ENCODE peak calls at places on chromosomes 11 and 22, in ten cellular contexts. One of them, this sample, is unnamed.

GRCh38 chr22:35627267-35628041 is 10.3 kb upstream of the MB start:
- DNase-seq in ELR: peak; percentile 93
- DNase-seq in NCI-H1048: no peak
- DNase-seq in putamen: no peak
- DNase-seq in PC-9: peak; percentile 94
- DNase-seq in HFFc6: peak; percentile 82
- DNase-seq in naive B cell: no peak
- DNase-seq in IMR-90: peak; percentile 90
- DNase-seq in epithelial cell of esophagus: peak; percentile 83
- DNase-seq in NCI-H2081 treated with DMSO at 0.1 percent for 48 hours: peak; percentile 12
- DNase-seq in this sample: peak; percentile 57

GRCh38 chr11:58165504-58166106 is 23.3 kb upstream of the OR9Q2 start:
- DNase-seq in ELR: no peak
- DNase-seq in NCI-H1048: no peak
- DNase-seq in putamen: no peak
- DNase-seq in PC-9: no peak
- DNase-seq in HFFc6: no peak
- DNase-seq in naive B cell: no peak
- DNase-seq in IMR-90: no peak
- DNase-seq in epithelial cell of esophagus: no peak
- DNase-seq in NCI-H2081 treated with DMSO at 0.1 percent for 48 hours: no peak
- DNase-seq in this sample: no peak

GRCh38 chr11:44403587-44404322 is 93.8 kb upstream of the ALX4 start:
- DNase-seq in ELR: no peak
- DNase-seq in NCI-H1048: no peak
- DNase-seq in putamen: no peak
- DNase-seq in PC-9: no peak
- DNase-seq in HFFc6: no peak
- DNase-seq in naive B cell: no peak
- DNase-seq in IMR-90: no peak
- DNase-seq in epithelial cell of esophagus: no peak
- DNase-seq in NCI-H2081 treated with DMSO at 0.1 percent for 48 hours: no peak
- DNase-seq in this sample: no peak

GRCh38 chr22:30931541-30932300 is 36.9 kb downstream of the MORC2 start:
- DNase-seq in ELR: no peak
- DNase-seq in NCI-H1048: no peak
- DNase-seq in putamen: peak; percentile 29
- DNase-seq in PC-9: no peak
- DNase-seq in HFFc6: no peak
- DNase-seq in naive B cell: no peak
- DNase-seq in IMR-90: no peak
- DNase-seq in epithelial cell of esophagus: no peak
- DNase-seq in NCI-H2081 treated with DMSO at 0.1 percent for 48 hours: no peak
- DNase-seq in this sample: no peak

GRCh38 chr11:108916290-108916689 is 251.4 kb downstream of the DDX10 start:
- DNase-seq in ELR: peak; percentile 76
- DNase-seq in NCI-H1048: no peak
- DNase-seq in putamen: no peak
- DNase-seq in PC-9: no peak
- DNase-seq in HFFc6: no peak
- DNase-seq in naive B cell: no peak
- DNase-seq in IMR-90: peak; percentile 59
- DNase-seq in epithelial cell of esophagus: peak; percentile 15
- DNase-seq in NCI-H2081 treated with DMSO at 0.1 percent for 48 hours: no peak
- DNase-seq in this sample: no peak

GRCh38 chr22:22110548-22111266 is 128.1 kb upstream of the TOP3B start:
- DNase-seq in ELR: peak; percentile 82
- DNase-seq in NCI-H1048: no peak
- DNase-seq in putamen: peak; percentile 45
- DNase-seq in PC-9: peak; percentile 27
- DNase-seq in HFFc6: peak; percentile 68
- DNase-seq in naive B cell: peak; percentile 94
- DNase-seq in IMR-90: peak; percentile 78
- DNase-seq in epithelial cell of esophagus: peak; percentile 93
- DNase-seq in NCI-H2081 treated with DMSO at 0.1 percent for 48 hours: no peak
- DNase-seq in this sample: peak; percentile 26

GRCh38 chr22:19527861-19528417 is 3.7 kb upstream of the CLDN5 start:
- DNase-seq in ELR: peak; percentile 79
- DNase-seq in NCI-H1048: no peak
- DNase-seq in putamen: no peak
- DNase-seq in PC-9: no peak
- DNase-seq in HFFc6: peak; percentile 36
- DNase-seq in naive B cell: no peak
- DNase-seq in IMR-90: peak; percentile 38
- DNase-seq in epithelial cell of esophagus: peak; percentile 54
- DNase-seq in NCI-H2081 treated with DMSO at 0.1 percent for 48 hours: no peak
- DNase-seq in this sample: no peak

GRCh38 chr11:73521621-73522020 is 76.3 kb downstream of the FAM168A start:
- DNase-seq in ELR: peak; percentile 53
- DNase-seq in NCI-H1048: no peak
- DNase-seq in putamen: no peak
- DNase-seq in PC-9: no peak
- DNase-seq in HFFc6: peak; percentile 11
- DNase-seq in naive B cell: no peak
- DNase-seq in IMR-90: peak; percentile 54
- DNase-seq in epithelial cell of esophagus: no peak
- DNase-seq in NCI-H2081 treated with DMSO at 0.1 percent for 48 hours: no peak
- DNase-seq in this sample: no peak

GRCh38 chr11:122085264-122085663 is 30.8 kb downstream of the BLID start:
- DNase-seq in ELR: peak; percentile 92
- DNase-seq in NCI-H1048: no peak
- DNase-seq in putamen: no peak
- DNase-seq in PC-9: no peak
- DNase-seq in HFFc6: peak; percentile 92
- DNase-seq in naive B cell: no peak
- DNase-seq in IMR-90: peak; percentile 95
- DNase-seq in epithelial cell of esophagus: peak; percentile 37
- DNase-seq in NCI-H2081 treated with DMSO at 0.1 percent for 48 hours: no peak
- DNase-seq in this sample: no peak

GRCh38 chr11:86456075-86456939 is 81.6 kb downstream of the CCDC81 start:
- DNase-seq in ELR: peak; percentile 88
- DNase-seq in NCI-H1048: peak; percentile 77
- DNase-seq in putamen: peak; percentile 76
- DNase-seq in PC-9: peak; percentile 78
- DNase-seq in HFFc6: peak; percentile 72
- DNase-seq in naive B cell: peak; percentile 32
- DNase-seq in IMR-90: peak; percentile 80
- DNase-seq in epithelial cell of esophagus: peak; percentile 80
- DNase-seq in NCI-H2081 treated with DMSO at 0.1 percent for 48 hours: peak; percentile 2
- DNase-seq in this sample: peak; percentile 92

GRCh38 chr11:134711563-134711962 is 299.5 kb upstream of the B3GAT1 start:
- DNase-seq in ELR: no peak
- DNase-seq in NCI-H1048: no peak
- DNase-seq in putamen: no peak
- DNase-seq in PC-9: no peak
- DNase-seq in HFFc6: no peak
- DNase-seq in naive B cell: no peak
- DNase-seq in IMR-90: no peak
- DNase-seq in epithelial cell of esophagus: no peak
- DNase-seq in NCI-H2081 treated with DMSO at 0.1 percent for 48 hours: no peak
- DNase-seq in this sample: no peak

GRCh38 chr22:24693359-24693758 is 81.2 kb downstream of the PIWIL3 start:
- DNase-seq in ELR: peak; percentile 67
- DNase-seq in NCI-H1048: no peak
- DNase-seq in putamen: no peak
- DNase-seq in PC-9: no peak
- DNase-seq in HFFc6: no peak
- DNase-seq in naive B cell: no peak
- DNase-seq in IMR-90: peak; percentile 62
- DNase-seq in epithelial cell of esophagus: no peak
- DNase-seq in NCI-H2081 treated with DMSO at 0.1 percent for 48 hours: no peak
- DNase-seq in this sample: no peak

GRCh38 chr11:96102664-96103068 is 178.8 kb upstream of the MTMR2 start:
- DNase-seq in ELR: peak; percentile 77
- DNase-seq in NCI-H1048: no peak
- DNase-seq in putamen: no peak
- DNase-seq in PC-9: no peak
- DNase-seq in HFFc6: peak; percentile 58
- DNase-seq in naive B cell: no peak
- DNase-seq in IMR-90: peak; percentile 68
- DNase-seq in epithelial cell of esophagus: no peak
- DNase-seq in NCI-H2081 treated with DMSO at 0.1 percent for 48 hours: no peak
- DNase-seq in this sample: no peak

GRCh38 chr11:17722000-17722643 is 2.8 kb downstream of the MYOD1 start:
- DNase-seq in ELR: peak; percentile 65
- DNase-seq in NCI-H1048: no peak
- DNase-seq in putamen: no peak
- DNase-seq in PC-9: no peak
- DNase-seq in HFFc6: peak; percentile 11
- DNase-seq in naive B cell: no peak
- DNase-seq in IMR-90: peak; percentile 11
- DNase-seq in epithelial cell of esophagus: peak; percentile 37
- DNase-seq in NCI-H2081 treated with DMSO at 0.1 percent for 48 hours: no peak
- DNase-seq in this sample: no peak

GRCh38 chr11:36996795-36997194 is 398.8 kb upstream of the RAG2 start:
- DNase-seq in ELR: no peak
- DNase-seq in NCI-H1048: no peak
- DNase-seq in putamen: peak; percentile 3
- DNase-seq in PC-9: no peak
- DNase-seq in HFFc6: no peak
- DNase-seq in naive B cell: no peak
- DNase-seq in IMR-90: no peak
- DNase-seq in epithelial cell of esophagus: no peak
- DNase-seq in NCI-H2081 treated with DMSO at 0.1 percent for 48 hours: no peak
- DNase-seq in this sample: no peak

GRCh38 chr11:103953797-103954495 is 82.5 kb upstream of the DDI1 start:
- DNase-seq in ELR: no peak
- DNase-seq in NCI-H1048: no peak
- DNase-seq in putamen: no peak
- DNase-seq in PC-9: no peak
- DNase-seq in HFFc6: no peak
- DNase-seq in naive B cell: no peak
- DNase-seq in IMR-90: no peak
- DNase-seq in epithelial cell of esophagus: no peak
- DNase-seq in NCI-H2081 treated with DMSO at 0.1 percent for 48 hours: no peak
- DNase-seq in this sample: no peak

GRCh38 chr22:16970446-16970845 is 37.6 kb downstream of the GAB4 start:
- DNase-seq in ELR: no peak
- DNase-seq in NCI-H1048: no peak
- DNase-seq in putamen: no peak
- DNase-seq in PC-9: no peak
- DNase-seq in HFFc6: no peak
- DNase-seq in naive B cell: no peak
- DNase-seq in IMR-90: no peak
- DNase-seq in epithelial cell of esophagus: no peak
- DNase-seq in NCI-H2081 treated with DMSO at 0.1 percent for 48 hours: no peak
- DNase-seq in this sample: no peak

GRCh38 chr22:36816635-36817428 is at the start of gene PVALB:
- DNase-seq in ELR: peak; percentile 27
- DNase-seq in NCI-H1048: no peak
- DNase-seq in putamen: no peak
- DNase-seq in PC-9: peak; percentile 54
- DNase-seq in HFFc6: no peak
- DNase-seq in naive B cell: no peak
- DNase-seq in IMR-90: peak; percentile 13
- DNase-seq in epithelial cell of esophagus: peak; percentile 40
- DNase-seq in NCI-H2081 treated with DMSO at 0.1 percent for 48 hours: no peak
- DNase-seq in this sample: no peak

GRCh38 chr11:47538741-47539575 is 14.0 kb downstream of the CELF1 start:
- DNase-seq in ELR: no peak
- DNase-seq in NCI-H1048: no peak
- DNase-seq in putamen: no peak
- DNase-seq in PC-9: no peak
- DNase-seq in HFFc6: no peak
- DNase-seq in naive B cell: no peak
- DNase-seq in IMR-90: no peak
- DNase-seq in epithelial cell of esophagus: no peak
- DNase-seq in NCI-H2081 treated with DMSO at 0.1 percent for 48 hours: peak; percentile 35
- DNase-seq in this sample: no peak

GRCh38 chr22:25395468-25395867 is 169.0 kb upstream of the GRK3 start:
- DNase-seq in ELR: no peak
- DNase-seq in NCI-H1048: no peak
- DNase-seq in putamen: no peak
- DNase-seq in PC-9: no peak
- DNase-seq in HFFc6: no peak
- DNase-seq in naive B cell: no peak
- DNase-seq in IMR-90: no peak
- DNase-seq in epithelial cell of esophagus: no peak
- DNase-seq in NCI-H2081 treated with DMSO at 0.1 percent for 48 hours: no peak
- DNase-seq in this sample: no peak

GRCh38 chr22:33116846-33117547 is 58.8 kb upstream of the SYN3 start:
- DNase-seq in ELR: no peak
- DNase-seq in NCI-H1048: no peak
- DNase-seq in putamen: no peak
- DNase-seq in PC-9: no peak
- DNase-seq in HFFc6: no peak
- DNase-seq in naive B cell: no peak
- DNase-seq in IMR-90: no peak
- DNase-seq in epithelial cell of esophagus: peak; percentile 58
- DNase-seq in NCI-H2081 treated with DMSO at 0.1 percent for 48 hours: no peak
- DNase-seq in this sample: no peak

GRCh38 chr11:134515081-134515960 is 103.3 kb upstream of the B3GAT1 start:
- DNase-seq in ELR: no peak
- DNase-seq in NCI-H1048: no peak
- DNase-seq in putamen: no peak
- DNase-seq in PC-9: no peak
- DNase-seq in HFFc6: no peak
- DNase-seq in naive B cell: no peak
- DNase-seq in IMR-90: no peak
- DNase-seq in epithelial cell of esophagus: no peak
- DNase-seq in NCI-H2081 treated with DMSO at 0.1 percent for 48 hours: no peak
- DNase-seq in this sample: no peak

GRCh38 chr11:86816251-86816726 is 15.9 kb downstream of the PRSS23 start:
- DNase-seq in ELR: peak; percentile 66
- DNase-seq in NCI-H1048: no peak
- DNase-seq in putamen: no peak
- DNase-seq in PC-9: no peak
- DNase-seq in HFFc6: peak; percentile 56
- DNase-seq in naive B cell: no peak
- DNase-seq in IMR-90: peak; percentile 58
- DNase-seq in epithelial cell of esophagus: no peak
- DNase-seq in NCI-H2081 treated with DMSO at 0.1 percent for 48 hours: no peak
- DNase-seq in this sample: no peak

GRCh38 chr11:18844753-18845367 is 53.3 kb upstream of the PTPN5 start:
- DNase-seq in ELR: peak; percentile 59
- DNase-seq in NCI-H1048: no peak
- DNase-seq in putamen: no peak
- DNase-seq in PC-9: no peak
- DNase-seq in HFFc6: peak; percentile 47
- DNase-seq in naive B cell: no peak
- DNase-seq in IMR-90: peak; percentile 33
- DNase-seq in epithelial cell of esophagus: peak; percentile 60
- DNase-seq in NCI-H2081 treated with DMSO at 0.1 percent for 48 hours: no peak
- DNase-seq in this sample: no peak

GRCh38 chr22:35995772-35996171 is 32.9 kb downstream of the RBFOX2 start:
- DNase-seq in ELR: peak; percentile 87
- DNase-seq in NCI-H1048: no peak
- DNase-seq in putamen: no peak
- DNase-seq in PC-9: no peak
- DNase-seq in HFFc6: peak; percentile 90
- DNase-seq in naive B cell: no peak
- DNase-seq in IMR-90: peak; percentile 99
- DNase-seq in epithelial cell of esophagus: no peak
- DNase-seq in NCI-H2081 treated with DMSO at 0.1 percent for 48 hours: no peak
- DNase-seq in this sample: no peak

GRCh38 chr22:28029962-28030361 is 110.9 kb upstream of the PITPNB start:
- DNase-seq in ELR: no peak
- DNase-seq in NCI-H1048: no peak
- DNase-seq in putamen: no peak
- DNase-seq in PC-9: no peak
- DNase-seq in HFFc6: no peak
- DNase-seq in naive B cell: no peak
- DNase-seq in IMR-90: no peak
- DNase-seq in epithelial cell of esophagus: no peak
- DNase-seq in NCI-H2081 treated with DMSO at 0.1 percent for 48 hours: no peak
- DNase-seq in this sample: no peak

GRCh38 chr11:34619062-34619516 is 1.8 kb upstream of the EHF start:
- DNase-seq in ELR: no peak
- DNase-seq in NCI-H1048: peak; percentile 86
- DNase-seq in putamen: no peak
- DNase-seq in PC-9: no peak
- DNase-seq in HFFc6: no peak
- DNase-seq in naive B cell: no peak
- DNase-seq in IMR-90: no peak
- DNase-seq in epithelial cell of esophagus: no peak
- DNase-seq in NCI-H2081 treated with DMSO at 0.1 percent for 48 hours: no peak
- DNase-seq in this sample: no peak

GRCh38 chr22:39967103-39967829 is 7.1 kb downstream of the TMA7B start:
- DNase-seq in ELR: peak; percentile 39
- DNase-seq in NCI-H1048: no peak
- DNase-seq in putamen: no peak
- DNase-seq in PC-9: no peak
- DNase-seq in HFFc6: peak; percentile 15
- DNase-seq in naive B cell: no peak
- DNase-seq in IMR-90: peak; percentile 45
- DNase-seq in epithelial cell of esophagus: peak; percentile 43
- DNase-seq in NCI-H2081 treated with DMSO at 0.1 percent for 48 hours: no peak
- DNase-seq in this sample: no peak